ENCODE peak calls at places on chromosomes 11 and 22, in nine cellular contexts. P, M, B, Y, G, T, X, C and A are unnamed samples. For H3K4me1 and H3K36me3, the result is how much of the 10 kb centered on the place peaks cover.

GRCh38 chr11:108970221-108970991 is 305.5 kb downstream of the DDX10 start:
- DNase-seq in M (no peak), B (no peak), P (no peak), C (no peak), G (no peak), Y (no peak), T (peak), X (no peak), A (no peak)

GRCh38 chr11:111570796-111571195 is 30.3 kb downstream of the LAYN start:
- DNase-seq in B (no peak), G (no peak), P (no peak), T (no peak), X (no peak), M (no peak), C (no peak), Y (no peak), A (no peak)

GRCh38 chr11:111938687-111939160 is 1.6 kb downstream of the DIXDC1 start:
- DNase-seq in P (peak), G (peak), M (peak), B (no peak), Y (no peak), C (no peak), T (peak), X (peak), A (no peak)

GRCh38 chr11:3132831-3133455 is 32.2 kb downstream of the OSBPL5 start:
- DNase-seq in M (no peak), T (no peak), P (no peak), X (no peak), C (no peak), G (no peak), B (no peak), Y (no peak), A (no peak)

GRCh38 chr11:64028398-64029115 is 7.2 kb upstream of the FLRT1 start:
- DNase-seq in P (no peak), B (peak), M (peak), T (peak), G (no peak), C (no peak), X (no peak), Y (no peak), A (peak)

GRCh38 chr11:91860661-91861060 is 364.0 kb upstream of the FAT3 start:
- DNase-seq in P (no peak), G (no peak), B (no peak), M (no peak), X (no peak), C (no peak), Y (no peak), T (no peak), A (no peak)

GRCh38 chr11:86182976-86183584 is 61.5 kb upstream of the EED start:
- DNase-seq in C (no peak), X (peak), B (no peak), T (no peak), Y (no peak), P (peak), M (no peak), G (peak), A (peak)

GRCh38 chr11:92136792-92137191 is 87.8 kb upstream of the FAT3 start:
- DNase-seq in M (peak), B (no peak), X (no peak), G (no peak), C (no peak), T (peak), Y (no peak), P (no peak), A (no peak)

GRCh38 chr22:49807129-49807528 is 20.5 kb downstream of the BRD1 start:
- DNase-seq in P (no peak), C (no peak), G (no peak), T (no peak), M (no peak), B (no peak), Y (no peak), X (no peak), A (no peak)

GRCh38 chr11:45652781-45653180 is 12.6 kb downstream of the CHST1 start:
- DNase-seq in P (no peak), T (no peak), G (no peak), X (peak), B (no peak), M (no peak), Y (no peak), C (no peak), A (no peak)

GRCh38 chr22:27045103-27045940 is 387.9 kb downstream of the MIAT start:
- DNase-seq in B (no peak), M (peak), Y (no peak), C (no peak), G (no peak), T (peak), P (no peak), X (peak), A (no peak)

GRCh38 chr11:75196426-75196825 is 44.1 kb upstream of the TPBGL start:
- DNase-seq in P (no peak), M (no peak), Y (no peak), T (no peak), B (no peak), G (no peak), X (no peak), C (no peak), A (no peak)

GRCh38 chr11:19111809-19112208 is 5.2 kb upstream of the ZDHHC13 start:
- DNase-seq in Y (no peak), X (no peak), M (no peak), B (no peak), C (no peak), G (no peak), T (no peak), P (no peak), A (no peak)

GRCh38 chr11:92929168-92930053 is 40.0 kb upstream of the MTNR1B start:
- DNase-seq in M (no peak), X (no peak), C (no peak), P (no peak), G (no peak), T (no peak), B (no peak), Y (no peak), A (peak)

GRCh38 chr11:96008161-96008560 is 84.3 kb upstream of the MTMR2 start:
- DNase-seq in B (no peak), G (no peak), Y (no peak), P (no peak), X (peak), T (no peak), M (no peak), C (no peak), A (no peak)

GRCh38 chr11:61899146-61899841 is 7.9 kb upstream of the FADS3 start:
- DNase-seq in C (peak), B (peak), T (peak), X (peak), P (peak), G (peak), Y (peak), M (peak), A (peak)

GRCh38 chr22:30535182-30535581 is 11.4 kb downstream of the SEC14L6 start:
- DNase-seq in G (no peak), B (no peak), M (no peak), Y (no peak), C (no peak), X (no peak), P (no peak), T (no peak), A (no peak)

GRCh38 chr11:44469412-44469811 is 96.1 kb upstream of the CD82 start:
- DNase-seq in Y (no peak), B (no peak), X (no peak), T (no peak), M (no peak), P (no peak), C (no peak), G (no peak), A (no peak)

GRCh38 chr11:81220166-81220895 is 1513.3 kb downstream of the FAM181B start:
- DNase-seq in Y (no peak), T (no peak), B (no peak), C (no peak), X (no peak), M (no peak), P (no peak), G (no peak), A (no peak)

GRCh38 chr22:48210812-48211211 is 1448.4 kb downstream of the TBC1D22A start:
- DNase-seq in T (no peak), B (no peak), C (no peak), X (no peak), Y (no peak), P (no peak), M (no peak), G (no peak), A (no peak)

GRCh38 chr22:31944700-31945477 is 554 bp downstream of the YWHAH start:
- DNase-seq in B (no peak), T (peak), X (no peak), P (no peak), M (peak), Y (no peak), G (peak), C (peak), A (peak)

GRCh38 chr11:61683961-61684869 is 4.0 kb downstream of the DAGLA start:
- DNase-seq in B (no peak), X (peak), G (no peak), M (no peak), C (no peak), T (no peak), P (peak), Y (no peak), A (no peak)

GRCh38 chr11:82862379-82862778 is 37.9 kb downstream of the PRCP start:
- DNase-seq in M (no peak), T (no peak), X (no peak), G (no peak), C (no peak), B (no peak), P (no peak), Y (no peak), A (no peak)

GRCh38 chr11:86637976-86638375 is 34.4 kb downstream of the ME3 start:
- DNase-seq in X (peak), C (no peak), Y (no peak), B (no peak), T (no peak), P (no peak), G (no peak), M (no peak), A (no peak)

GRCh38 chr11:86067230-86068137 is 1.4 kb downstream of the PICALM start:
- DNase-seq in M (no peak), C (no peak), Y (no peak), B (no peak), G (peak), T (no peak), X (no peak), P (no peak), A (no peak)

GRCh38 chr11:3022982-3023381 is 30.9 kb upstream of the NAP1L4 start:
- DNase-seq in M (no peak), G (no peak), T (peak), B (no peak), X (peak), P (no peak), C (no peak), Y (no peak), A (no peak)

GRCh38 chr11:133809525-133810178 is 35.7 kb downstream of the SPATA19 start:
- DNase-seq in G (no peak), B (no peak), M (peak), X (no peak), P (no peak), Y (no peak), C (no peak), T (peak), A (no peak)

GRCh38 chr11:93329936-93330445 is 551 bp upstream of the DEUP1 start:
- DNase-seq in T (peak), G (no peak), M (peak), Y (no peak), C (no peak), X (no peak), P (no peak), B (no peak), A (no peak)

GRCh38 chr22:22702874-22703570 is 58.6 kb downstream of the GGTLC2 start:
- DNase-seq in Y (no peak), T (no peak), G (no peak), M (no peak), B (no peak), P (no peak), X (no peak), C (no peak), A (no peak)

GRCh38 chr11:115521874-115522273 is 17.7 kb upstream of the CADM1 start:
- DNase-seq in B (no peak), X (no peak), G (no peak), C (no peak), T (no peak), M (no peak), Y (no peak), P (no peak), A (no peak)

GRCh38 chr11:35615911-35616900 is 2.1 kb upstream of the FJX1 start:
- DNase-seq in M (peak), B (peak), Y (no peak), G (peak), C (no peak), T (peak), X (peak), P (peak), A (no peak)

GRCh38 chr22:35307372-35307771 is 7.7 kb downstream of the TOM1 start:
- DNase-seq in T (no peak), C (no peak), G (no peak), M (no peak), P (no peak), X (no peak), B (no peak), Y (no peak), A (no peak)

GRCh38 chr22:20926243-20926642 is 9.0 kb downstream of the CRKL start:
- DNase-seq in B (peak), P (no peak), M (peak), T (peak), X (no peak), Y (no peak), C (no peak), G (no peak), A (no peak)

GRCh38 chr22:25853501-25853900 is 111.5 kb downstream of the MYO18B start:
- DNase-seq in Y (no peak), B (no peak), G (no peak), T (no peak), P (no peak), C (no peak), M (no peak), X (no peak), A (no peak)

GRCh38 chr11:27904358-27905055 is 203.4 kb downstream of the KIF18A start:
- DNase-seq in T (no peak), M (no peak), P (no peak), Y (no peak), G (no peak), X (peak), B (no peak), C (no peak), A (no peak)

GRCh38 chr11:22192642-22193347 is at the start of gene ANO5:
- DNase-seq in X (no peak), M (peak), T (peak), Y (no peak), B (peak), P (no peak), G (peak), C (peak), A (peak)

GRCh38 chr11:94909371-94909820 is 64.0 kb downstream of the CWC15 start:
- DNase-seq in G (no peak), C (no peak), Y (no peak), P (no peak), T (peak), X (peak), B (no peak), M (no peak), A (no peak)

GRCh38 chr11:17596310-17596669 is 49.2 kb downstream of the OTOG start:
- DNase-seq in T (no peak), X (no peak), C (no peak), G (no peak), P (no peak), B (no peak), M (no peak), Y (no peak), A (peak)

GRCh38 chr11:76794371-76795284 is 11.5 kb downstream of the TSKU start:
- DNase-seq in T (no peak), B (no peak), P (no peak), X (no peak), M (no peak), Y (no peak), C (no peak), G (no peak), A (no peak)
- H3K4me1 ChIP-seq in T (under half), B (under half), P (under half), X (under half), M (under half), Y (under half), C (under half), G (under half), A (under half)

GRCh38 chr11:57426754-57427691 is at the start of gene SLC43A3:
- DNase-seq in B (peak), T (peak), G (no peak), M (peak), Y (no peak), C (peak), P (peak), X (peak), A (peak)

GRCh38 chr11:57426439-57426753 is 525 bp downstream of the SLC43A3 start:
- DNase-seq in B (no peak), Y (no peak), P (no peak), X (no peak), G (no peak), C (no peak), M (peak), T (peak), A (no peak)

GRCh38 chr11:57424137-57424801 is 2.7 kb downstream of the SLC43A3 start:
- DNase-seq in T (no peak), X (no peak), C (no peak), Y (no peak), B (no peak), M (no peak), G (no peak), P (no peak), A (no peak)

GRCh38 chr11:57425565-57426438 is 1.1 kb downstream of the SLC43A3 start:
- DNase-seq in M (no peak), G (no peak), P (no peak), Y (no peak), X (peak), B (no peak), T (no peak), C (peak), A (peak)

GRCh38 chr11:57424802-57425564 is 1.9 kb downstream of the SLC43A3 start:
- DNase-seq in C (peak), T (peak), G (peak), B (no peak), P (peak), X (peak), Y (peak), M (no peak), A (peak)
- H3K4me3 ChIP-seq in C (peak), T (no peak), G (peak), B (no peak), P (peak), X (no peak), Y (peak), M (no peak), A (peak)

GRCh38 chr11:34072831-34073230 is 21.3 kb downstream of the CAPRIN1 start:
- DNase-seq in Y (no peak), P (no peak), X (peak), G (no peak), M (no peak), B (no peak), T (no peak), C (no peak), A (no peak)

GRCh38 chr11:34075178-34075820 is 23.8 kb downstream of the CAPRIN1 start:
- DNase-seq in B (no peak), X (peak), M (no peak), P (no peak), Y (no peak), T (no peak), C (no peak), G (no peak), A (no peak)

GRCh38 chr11:34074391-34074790 is 22.9 kb downstream of the CAPRIN1 start:
- DNase-seq in P (no peak), X (no peak), M (no peak), G (no peak), T (no peak), B (no peak), C (no peak), Y (no peak), A (no peak)

GRCh38 chr11:34068098-34068497 is 16.6 kb downstream of the CAPRIN1 start:
- DNase-seq in X (peak), P (no peak), B (no peak), M (no peak), G (no peak), Y (no peak), T (no peak), C (no peak), A (no peak)

DNA sequence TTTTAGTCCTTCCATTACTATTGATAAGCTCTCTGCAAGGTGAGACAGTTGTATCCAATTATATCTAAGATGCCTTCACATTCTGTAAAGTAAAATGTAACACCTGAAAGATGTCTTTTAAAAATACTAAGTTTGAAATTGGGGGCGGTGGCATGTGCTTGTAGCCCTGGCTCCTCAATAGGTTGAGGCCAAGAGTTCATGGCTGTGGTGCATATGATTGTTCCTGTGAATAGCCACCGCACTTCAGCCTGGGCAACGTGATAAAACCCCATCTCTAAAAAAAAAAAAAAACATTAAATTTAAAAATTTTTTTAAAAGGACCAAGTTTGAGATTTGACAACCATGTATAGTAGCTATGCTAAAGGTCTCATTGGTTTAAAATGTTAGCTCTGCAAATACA is 20.5 kb downstream of the CAPRIN1 start:
- DNase-seq in G (no peak), X (no peak), Y (no peak), B (no peak), M (no peak), T (no peak), P (no peak), C (no peak), A (no peak)
- H3K36me3 ChIP-seq in G (under half), X (under half), Y (under half), B (half or more), M (half or more), T (under half), P (under half), C (under half), A (under half)

DNA sequence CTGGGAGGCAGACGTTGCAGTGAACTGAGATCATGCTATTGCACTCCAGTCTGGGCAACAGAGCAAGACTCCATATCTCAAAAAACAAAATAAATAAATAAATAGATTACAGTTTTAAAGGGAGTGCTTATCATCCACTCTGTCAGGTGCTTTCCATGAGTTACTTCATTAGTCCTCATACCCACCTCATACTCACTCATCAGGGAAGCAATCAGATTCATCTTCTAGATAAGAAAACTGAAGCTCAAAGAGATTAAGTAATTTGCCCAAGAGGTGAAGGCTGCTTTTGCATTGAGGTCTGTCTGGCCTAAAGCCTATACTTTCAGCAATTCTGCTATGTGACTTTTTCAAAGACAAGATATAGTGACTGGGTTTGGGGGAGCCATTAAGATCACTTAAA is 101.0 kb downstream of the RASSF10 start:
- DNase-seq in B (no peak), M (no peak), G (no peak), C (no peak), P (no peak), X (no peak), T (no peak), Y (no peak), A (no peak)
- H3K4me1 ChIP-seq in B (under half), M (under half), G (under half), C (under half), P (under half), X (under half), T (under half), Y (under half), A (under half)

GRCh38 chr11:826836-827145 is 928 bp upstream of the CRACR2B start:
- DNase-seq in T (no peak), G (no peak), B (no peak), C (no peak), P (no peak), Y (no peak), X (no peak), M (no peak), A (no peak)
- H3K4me3 ChIP-seq in T (no peak), G (peak), B (peak), C (peak), P (peak), Y (peak), X (no peak), M (peak), A (peak)

GRCh38 chr22:42603427-42603826 is 11.3 kb downstream of the POLDIP3 start:
- DNase-seq in T (no peak), X (no peak), P (no peak), Y (no peak), C (no peak), M (no peak), B (no peak), G (no peak), A (no peak)

GRCh38 chr22:42608481-42609361 is 6.0 kb downstream of the POLDIP3 start:
- DNase-seq in X (peak), G (no peak), T (peak), Y (no peak), B (no peak), P (no peak), M (no peak), C (no peak), A (no peak)

GRCh38 chr22:42602470-42602869 is 12.2 kb downstream of the POLDIP3 start:
- DNase-seq in G (no peak), C (no peak), M (no peak), Y (no peak), X (no peak), B (no peak), P (no peak), T (no peak), A (no peak)

GRCh38 chr22:42601879-42602465 is 12.7 kb downstream of the POLDIP3 start:
- DNase-seq in B (no peak), G (no peak), Y (no peak), X (no peak), C (no peak), M (no peak), P (no peak), T (no peak), A (no peak)

DNA sequence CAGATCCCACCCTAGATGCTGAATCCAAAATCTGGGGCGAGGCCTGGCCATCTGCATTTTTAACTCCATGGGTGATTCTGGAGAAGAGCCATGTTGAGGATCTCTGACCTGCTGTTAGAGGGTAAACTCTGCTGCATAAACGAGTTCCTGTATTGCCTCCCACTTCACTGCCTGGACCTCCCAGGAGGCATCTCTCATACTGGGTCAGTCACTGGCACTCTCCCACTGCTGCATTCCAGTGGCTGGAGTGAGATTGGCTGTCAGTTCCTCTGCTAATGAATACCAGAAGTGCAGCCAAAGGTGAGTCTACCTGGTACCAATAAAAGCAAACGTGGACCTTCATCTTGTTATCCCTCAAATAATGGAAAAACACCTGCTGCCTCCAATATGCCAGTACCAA is 10.3 kb downstream of the POLDIP3 start:
- DNase-seq in C (no peak), X (peak), Y (no peak), P (no peak), T (no peak), G (no peak), M (no peak), B (no peak), A (no peak)
- H3K36me3 ChIP-seq in C (under half), X (under half), Y (under half), P (half or more), T (under half), G (under half), M (under half), B (half or more), A (under half)